ENCODE peak calls at places on chromosomes 13 and 19, in five cellular contexts. One of them, this sample, is unnamed.

GRCh38 chr13:40228486-40228885 is 438.0 kb downstream of the FOXO1 start:
- DNase-seq in GM12892: no peak
- DNase-seq in body of pancreas: no peak
- DNase-seq in stomach: no peak
- DNase-seq in A549: no peak
- DNase-seq in this sample: no peak

GRCh38 chr19:4597278-4597974 is 37.9 kb upstream of the SEMA6B start:
- DNase-seq in A549: no peak
- DNase-seq in stomach: no peak
- DNase-seq in body of pancreas: no peak
- DNase-seq in GM12892: no peak
- DNase-seq in this sample: no peak

GRCh38 chr19:43560687-43561086 is 14.6 kb downstream of the XRCC1 start:
- DNase-seq in A549: peak; percentile 57
- DNase-seq in body of pancreas: no peak
- DNase-seq in stomach: no peak
- DNase-seq in GM12892: no peak
- DNase-seq in this sample: no peak

GRCh38 chr19:5691205-5691929 is 1.3 kb downstream of the RPL36 start:
- DNase-seq in stomach: peak; percentile 66
- DNase-seq in A549: peak; percentile 48
- DNase-seq in body of pancreas: peak; percentile 74
- DNase-seq in GM12892: no peak
- DNase-seq in this sample: no peak

GRCh38 chr19:42831221-42832019 is 48.1 kb downstream of the PSG1 start:
- DNase-seq in stomach: no peak
- DNase-seq in body of pancreas: no peak
- DNase-seq in A549: peak; percentile 98
- DNase-seq in GM12892: no peak
- DNase-seq in this sample: no peak

GRCh38 chr13:98143157-98143553 is 261 bp downstream of the FARP1 start:
- DNase-seq in stomach: no peak
- DNase-seq in A549: no peak
- DNase-seq in body of pancreas: no peak
- DNase-seq in GM12892: no peak
- DNase-seq in this sample: no peak

GRCh38 chr13:69319659-69320058 is 788.0 kb upstream of the ATXN8OS start:
- DNase-seq in body of pancreas: no peak
- DNase-seq in A549: no peak
- DNase-seq in GM12892: no peak
- DNase-seq in stomach: no peak
- DNase-seq in this sample: no peak

GRCh38 chr19:18856385-18857126 is 24.8 kb downstream of the UPF1 start:
- DNase-seq in stomach: no peak
- DNase-seq in body of pancreas: no peak
- DNase-seq in GM12892: no peak
- DNase-seq in A549: peak; percentile 53
- DNase-seq in this sample: no peak

GRCh38 chr13:67574320-67575233 is 344.4 kb upstream of the PCDH9 start:
- DNase-seq in stomach: no peak
- DNase-seq in A549: no peak
- DNase-seq in GM12892: no peak
- DNase-seq in body of pancreas: no peak
- DNase-seq in this sample: no peak

GRCh38 chr13:28268800-28269223 is 130.5 kb downstream of the PAN3 start:
- DNase-seq in A549: no peak
- DNase-seq in GM12892: peak; percentile 13
- DNase-seq in stomach: no peak
- DNase-seq in body of pancreas: no peak
- DNase-seq in this sample: peak; percentile 23

GRCh38 chr13:109251958-109252357 is 534.4 kb downstream of the IRS2 start:
- DNase-seq in GM12892: no peak
- DNase-seq in A549: no peak
- DNase-seq in body of pancreas: no peak
- DNase-seq in stomach: no peak
- DNase-seq in this sample: no peak

GRCh38 chr13:35891973-35892441 is 239.2 kb downstream of the DCLK1 start:
- DNase-seq in GM12892: no peak
- DNase-seq in body of pancreas: no peak
- DNase-seq in stomach: no peak
- DNase-seq in A549: peak; percentile 1
- DNase-seq in this sample: no peak

GRCh38 chr19:33429891-33430673 is 56.6 kb downstream of the CEBPG start:
- DNase-seq in stomach: no peak
- DNase-seq in A549: no peak
- DNase-seq in body of pancreas: no peak
- DNase-seq in GM12892: no peak
- DNase-seq in this sample: no peak

GRCh38 chr19:19643158-19644053 is at the start of gene GMIP:
- DNase-seq in body of pancreas: peak; percentile 82
- DNase-seq in GM12892: peak; percentile 96
- DNase-seq in A549: peak; percentile 44
- DNase-seq in stomach: peak; percentile 88
- DNase-seq in this sample: peak; percentile 97

GRCh38 chr13:23790591-23791170 is 98.5 kb downstream of the MIPEP start:
- DNase-seq in GM12892: no peak
- DNase-seq in stomach: no peak
- DNase-seq in body of pancreas: peak; percentile 20
- DNase-seq in A549: no peak
- DNase-seq in this sample: no peak

GRCh38 chr19:13347351-13347750 is 158.9 kb downstream of the CACNA1A start:
- DNase-seq in A549: no peak
- DNase-seq in GM12892: no peak
- DNase-seq in stomach: no peak
- DNase-seq in body of pancreas: peak; percentile 35
- DNase-seq in this sample: no peak

GRCh38 chr13:49439609-49440008 is 4.3 kb downstream of the CAB39L start:
- DNase-seq in body of pancreas: no peak
- DNase-seq in A549: no peak
- DNase-seq in stomach: no peak
- DNase-seq in GM12892: no peak
- DNase-seq in this sample: no peak

GRCh38 chr13:48902421-48902820 is 73.3 kb upstream of the FNDC3A start:
- DNase-seq in body of pancreas: peak; percentile 5
- DNase-seq in stomach: no peak
- DNase-seq in GM12892: no peak
- DNase-seq in A549: no peak
- DNase-seq in this sample: no peak

GRCh38 chr19:35767288-35768081 is 7.9 kb upstream of the ARHGAP33 start:
- DNase-seq in GM12892: no peak
- DNase-seq in body of pancreas: peak; percentile 49
- DNase-seq in A549: no peak
- DNase-seq in stomach: no peak
- DNase-seq in this sample: no peak

GRCh38 chr19:58356236-58356970 is 3.1 kb upstream of the A1BG start:
- DNase-seq in A549: no peak
- DNase-seq in stomach: no peak
- DNase-seq in body of pancreas: no peak
- DNase-seq in GM12892: no peak
- DNase-seq in this sample: no peak

GRCh38 chr19:39304701-39305571 is 8.7 kb downstream of the IFNL1 start:
- DNase-seq in body of pancreas: no peak
- DNase-seq in A549: no peak
- DNase-seq in stomach: no peak
- DNase-seq in GM12892: no peak
- DNase-seq in this sample: no peak

GRCh38 chr19:10800488-10800887 is 35.5 kb downstream of the TMED1 start:
- DNase-seq in GM12892: no peak
- DNase-seq in stomach: no peak
- DNase-seq in body of pancreas: no peak
- DNase-seq in A549: no peak
- DNase-seq in this sample: no peak

GRCh38 chr19:31292639-31293185 is 56.5 kb downstream of the TSHZ3 start:
- DNase-seq in body of pancreas: no peak
- DNase-seq in stomach: no peak
- DNase-seq in GM12892: no peak
- DNase-seq in A549: no peak
- DNase-seq in this sample: no peak

GRCh38 chr13:44989941-44990340 is 603 bp downstream of the GPALPP1 start:
- DNase-seq in stomach: no peak
- DNase-seq in GM12892: no peak
- DNase-seq in A549: no peak
- DNase-seq in body of pancreas: no peak
- DNase-seq in this sample: peak; percentile 11

GRCh38 chr13:98386632-98387031 is 190.3 kb downstream of the STK24 start:
- DNase-seq in body of pancreas: no peak
- DNase-seq in A549: no peak
- DNase-seq in stomach: no peak
- DNase-seq in GM12892: no peak
- DNase-seq in this sample: no peak

GRCh38 chr19:55488986-55489710 is 912 bp downstream of the SSC5D start:
- DNase-seq in GM12892: no peak
- DNase-seq in A549: no peak
- DNase-seq in stomach: no peak
- DNase-seq in body of pancreas: no peak
- DNase-seq in this sample: no peak

GRCh38 chr19:55486043-55486970 is 1.3 kb downstream of the NAT14 start:
- DNase-seq in A549: no peak
- DNase-seq in stomach: no peak
- DNase-seq in body of pancreas: no peak
- DNase-seq in GM12892: no peak
- DNase-seq in this sample: no peak

GRCh38 chr19:55487884-55488687 is at the start of gene SSC5D:
- DNase-seq in stomach: no peak
- DNase-seq in A549: no peak
- DNase-seq in body of pancreas: no peak
- DNase-seq in GM12892: no peak
- DNase-seq in this sample: no peak

GRCh38 chr19:55485439-55486011 is 537 bp downstream of the NAT14 start:
- DNase-seq in GM12892: no peak
- DNase-seq in A549: no peak
- DNase-seq in body of pancreas: no peak
- DNase-seq in stomach: no peak
- DNase-seq in this sample: no peak

DNA sequence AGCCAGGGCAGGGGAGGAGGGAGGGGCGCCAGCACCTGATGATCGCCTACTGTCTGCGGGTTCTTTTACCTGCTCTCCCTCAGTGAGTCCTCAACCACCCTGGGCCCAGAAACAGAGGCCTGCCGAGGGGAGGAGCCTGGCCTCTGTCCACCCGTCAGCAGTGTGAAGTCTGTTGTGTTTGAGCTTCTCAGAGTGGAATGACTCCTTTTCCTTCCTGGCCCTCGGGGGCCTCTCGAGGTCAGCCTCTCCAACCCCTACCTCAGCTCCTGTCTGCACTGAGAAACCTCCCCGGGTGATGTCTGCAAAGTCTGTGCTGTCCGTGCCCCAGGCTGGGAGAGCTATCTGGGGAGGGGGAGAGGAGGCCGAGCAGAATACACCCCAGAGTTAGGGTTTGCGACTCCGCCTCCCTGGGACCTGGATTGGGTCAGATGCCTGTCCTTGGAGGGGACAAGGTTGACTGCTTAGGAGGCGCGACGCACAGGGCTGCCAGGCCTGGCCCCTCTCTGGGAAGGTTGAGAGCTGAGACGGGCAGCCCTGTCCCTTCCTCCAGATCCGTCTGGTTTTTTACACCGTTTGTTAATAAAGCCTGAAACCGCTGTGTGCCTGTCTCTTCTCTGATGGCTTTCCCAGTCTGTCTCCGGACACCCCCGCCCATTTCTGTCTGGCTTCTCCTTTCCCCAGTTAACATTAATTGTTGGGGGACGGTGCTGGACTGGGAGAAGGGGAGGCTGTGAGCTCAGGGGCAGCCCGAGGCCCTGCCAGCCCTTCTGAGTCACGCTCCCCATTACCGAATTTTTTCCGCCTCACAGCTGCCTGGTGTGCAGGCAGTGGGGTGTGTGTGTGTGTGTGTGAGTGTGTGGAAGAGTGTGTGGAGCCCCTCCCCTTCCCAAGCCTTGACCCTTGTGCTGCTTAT is 1.0 kb upstream of the SSC5D start:
- DNase-seq in body of pancreas: no peak
- DNase-seq in stomach: no peak
- DNase-seq in A549: peak; percentile 77
- DNase-seq in GM12892: no peak
- DNase-seq in this sample: no peak
- TF ChIP-seq POLR2A in body of pancreas: no peak
- TF ChIP-seq POLR2A in stomach: no peak
- TF ChIP-seq POLR2A in A549: no peak
- TF ChIP-seq POLR2A in GM12892: no peak
- TF ChIP-seq POLR2A in this sample: no peak

GRCh38 chr19:21328885-21329605 is at the start of gene ZNF708:
- DNase-seq in A549: peak; percentile 89
- DNase-seq in stomach: peak; percentile 86
- DNase-seq in GM12892: peak; percentile 65
- DNase-seq in body of pancreas: peak; percentile 91
- DNase-seq in this sample: peak; percentile 77
- TF ChIP-seq POLR2A in A549: peak; percentile 59
- TF ChIP-seq POLR2A in stomach: no peak
- TF ChIP-seq POLR2A in GM12892: peak; percentile 96
- TF ChIP-seq POLR2A in body of pancreas: peak; percentile 73
- TF ChIP-seq POLR2A in this sample: peak; percentile 97

GRCh38 chr13:52406629-52407028 is 657 bp upstream of the THSD1 start:
- DNase-seq in A549: no peak
- DNase-seq in stomach: no peak
- DNase-seq in body of pancreas: no peak
- DNase-seq in GM12892: no peak
- DNase-seq in this sample: no peak

GRCh38 chr13:52405369-52405766 is 604 bp downstream of the THSD1 start:
- DNase-seq in GM12892: no peak
- DNase-seq in stomach: no peak
- DNase-seq in body of pancreas: no peak
- DNase-seq in A549: peak; percentile 1
- DNase-seq in this sample: no peak

GRCh38 chr13:52411629-52412028 is 5.7 kb upstream of the THSD1 start:
- DNase-seq in stomach: no peak
- DNase-seq in GM12892: no peak
- DNase-seq in body of pancreas: no peak
- DNase-seq in A549: peak; percentile 79
- DNase-seq in this sample: no peak

DNA sequence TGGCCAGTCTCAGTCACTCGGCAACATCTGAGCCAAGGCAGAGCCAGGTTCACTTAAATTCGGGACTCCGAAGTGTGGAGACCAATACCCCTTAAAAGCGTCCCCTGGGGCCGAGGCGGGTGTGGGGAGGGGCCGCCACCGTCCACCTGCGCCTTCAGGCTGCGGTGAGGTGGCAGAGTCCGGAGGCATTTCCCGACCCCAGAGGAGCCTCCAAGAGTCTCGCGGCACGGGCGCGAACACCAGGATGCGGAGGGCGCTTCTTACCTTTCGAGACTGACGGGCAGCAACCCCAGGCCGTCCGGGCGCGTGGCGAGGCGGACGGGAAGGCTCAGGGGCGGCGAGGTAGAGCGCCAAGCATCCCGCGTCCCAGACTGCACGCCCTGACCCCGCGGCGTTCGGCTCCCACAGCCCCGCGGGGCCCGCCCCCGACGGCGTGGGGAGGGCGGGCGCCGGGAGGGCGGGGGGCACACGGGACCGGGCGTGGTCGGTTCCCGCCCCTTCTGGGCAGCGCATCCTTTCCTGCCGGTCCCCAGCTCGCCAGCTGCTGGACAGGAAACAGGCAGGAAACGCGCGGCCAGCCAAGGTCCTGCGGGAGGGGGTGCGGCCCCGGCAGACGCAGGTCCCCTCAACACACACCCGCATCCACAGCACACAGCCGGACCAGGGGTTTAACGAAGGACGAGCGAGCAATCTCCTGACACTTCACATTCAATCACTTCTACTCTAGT is at the start of gene THSD1:
- DNase-seq in body of pancreas: peak; percentile 13
- DNase-seq in GM12892: peak; percentile 28
- DNase-seq in stomach: peak; percentile 38
- DNase-seq in A549: peak; percentile 54
- DNase-seq in this sample: peak; percentile 31
- TF ChIP-seq POLR2A in body of pancreas: no peak
- TF ChIP-seq POLR2A in GM12892: no peak
- TF ChIP-seq POLR2A in stomach: no peak
- TF ChIP-seq POLR2A in A549: peak; percentile 44
- TF ChIP-seq POLR2A in this sample: no peak

GRCh38 chr13:71828117-71828516 is 38.9 kb downstream of the DACH1 start:
- DNase-seq in GM12892: no peak
- DNase-seq in body of pancreas: no peak
- DNase-seq in A549: no peak
- DNase-seq in stomach: no peak
- DNase-seq in this sample: no peak
- TF ChIP-seq POLR2A in GM12892: no peak
- TF ChIP-seq POLR2A in body of pancreas: no peak
- TF ChIP-seq POLR2A in A549: no peak
- TF ChIP-seq POLR2A in stomach: no peak
- TF ChIP-seq POLR2A in this sample: no peak